ENCODE peak calls at places on chromosomes 12 and 14, in four cellular contexts. D, G, M and L are unnamed samples.

GRCh38 chr14:87805315-87805723 is 187.7 kb downstream of the GALC start:
- DNase-seq in D (peak; percentile 43), G (peak; percentile 9), M (peak; percentile 88), L (no peak)

GRCh38 chr14:105497671-105498429 is 6.8 kb downstream of the TEDC1 start:
- DNase-seq in D (no peak), G (no peak), M (no peak), L (no peak)

GRCh38 chr14:60665178-60665555 is 15.9 kb upstream of the SIX1 start:
- DNase-seq in D (no peak), G (peak; percentile 74), M (no peak), L (no peak)

GRCh38 chr14:89767861-89768268 is 186.7 kb downstream of the EFCAB11 start:
- DNase-seq in D (no peak), G (peak; percentile 38), M (no peak), L (peak; percentile 65)

GRCh38 chr14:54011001-54011400 is 54.4 kb upstream of the BMP4 start:
- DNase-seq in D (no peak), G (no peak), M (no peak), L (no peak)

GRCh38 chr12:54259194-54260011 is 20.5 kb downstream of the CBX5 start:
- DNase-seq in D (peak; percentile 92), G (no peak), M (peak; percentile 89), L (peak; percentile 42)

GRCh38 chr12:77830502-77830901 is at the start of gene NAV3:
- DNase-seq in D (no peak), G (no peak), M (no peak), L (no peak)

GRCh38 chr14:76953196-76953945 is 75.1 kb downstream of the IRF2BPL start:
- DNase-seq in D (no peak), G (peak; percentile 45), M (no peak), L (no peak)

GRCh38 chr12:117439531-117440001 is 78.1 kb upstream of the NOS1 start:
- DNase-seq in D (no peak), G (no peak), M (peak; percentile 51), L (no peak)

GRCh38 chr12:110960795-110961194 is 40.4 kb upstream of the MYL2 start:
- DNase-seq in D (no peak), G (no peak), M (no peak), L (no peak)

GRCh38 chr12:47947273-47947672 is 16.1 kb upstream of the TMEM106C start:
- DNase-seq in D (no peak), G (no peak), M (no peak), L (no peak)

GRCh38 chr12:114669501-114670256 is 14.3 kb downstream of the TBX3 start:
- DNase-seq in D (no peak), G (peak; percentile 42), M (peak; percentile 59), L (no peak)

GRCh38 chr12:127083028-127083949 is 1183.7 kb upstream of the TMEM132C start:
- DNase-seq in D (peak; percentile 38), G (peak; percentile 59), M (no peak), L (peak; percentile 68)

GRCh38 chr14:75497191-75497590 is 25.1 kb upstream of the BATF start:
- DNase-seq in D (no peak), G (no peak), M (peak; percentile 24), L (no peak)

GRCh38 chr14:100383727-100384158 is 60.6 kb downstream of the SLC25A47 start:
- DNase-seq in D (peak; percentile 59), G (peak; percentile 58), M (peak; percentile 87), L (no peak)

GRCh38 chr12:26723379-26724308 is 109.3 kb downstream of the ITPR2 start:
- DNase-seq in D (no peak), G (no peak), M (no peak), L (no peak)

GRCh38 chr12:118064608-118065007 is 3.6 kb upstream of the WSB2 start:
- DNase-seq in D (no peak), G (no peak), M (no peak), L (no peak)

GRCh38 chr14:73750161-73750901 is 36.1 kb upstream of the PNMA1 start:
- DNase-seq in D (no peak), G (no peak), M (no peak), L (no peak)

GRCh38 chr14:63614964-63615363 is 26.7 kb downstream of the WDR89 start:
- DNase-seq in D (no peak), G (no peak), M (no peak), L (no peak)

GRCh38 chr12:109621864-109622485 is 48.4 kb downstream of the MVK start:
- DNase-seq in D (no peak), G (no peak), M (no peak), L (no peak)

GRCh38 chr12:120994589-120995337 is 16.4 kb downstream of the HNF1A start:
- DNase-seq in D (no peak), G (no peak), M (no peak), L (no peak)

GRCh38 chr14:98886982-98887381 is 385.0 kb downstream of the BCL11B start:
- DNase-seq in D (no peak), G (no peak), M (no peak), L (no peak)

GRCh38 chr12:111414711-111415252 is 9.1 kb downstream of the SH2B3 start:
- DNase-seq in D (no peak), G (no peak), M (no peak), L (no peak)

GRCh38 chr12:96314723-96315122 is 85.5 kb downstream of the CDK17 start:
- DNase-seq in D (no peak), G (no peak), M (no peak), L (no peak)

GRCh38 chr12:132524405-132524804 is 34.5 kb downstream of the FBRSL1 start:
- DNase-seq in D (no peak), G (no peak), M (no peak), L (no peak)

GRCh38 chr12:76810690-76811434 is 46.9 kb downstream of the ZDHHC17 start:
- DNase-seq in D (no peak), G (no peak), M (no peak), L (no peak)

GRCh38 chr14:55707365-55707804 is 127.4 kb downstream of the KTN1 start:
- DNase-seq in D (no peak), G (peak; percentile 31), M (no peak), L (no peak)

GRCh38 chr12:31890295-31891285 is 68.6 kb upstream of the RESF1 start:
- DNase-seq in D (no peak), G (no peak), M (no peak), L (no peak)

DNA sequence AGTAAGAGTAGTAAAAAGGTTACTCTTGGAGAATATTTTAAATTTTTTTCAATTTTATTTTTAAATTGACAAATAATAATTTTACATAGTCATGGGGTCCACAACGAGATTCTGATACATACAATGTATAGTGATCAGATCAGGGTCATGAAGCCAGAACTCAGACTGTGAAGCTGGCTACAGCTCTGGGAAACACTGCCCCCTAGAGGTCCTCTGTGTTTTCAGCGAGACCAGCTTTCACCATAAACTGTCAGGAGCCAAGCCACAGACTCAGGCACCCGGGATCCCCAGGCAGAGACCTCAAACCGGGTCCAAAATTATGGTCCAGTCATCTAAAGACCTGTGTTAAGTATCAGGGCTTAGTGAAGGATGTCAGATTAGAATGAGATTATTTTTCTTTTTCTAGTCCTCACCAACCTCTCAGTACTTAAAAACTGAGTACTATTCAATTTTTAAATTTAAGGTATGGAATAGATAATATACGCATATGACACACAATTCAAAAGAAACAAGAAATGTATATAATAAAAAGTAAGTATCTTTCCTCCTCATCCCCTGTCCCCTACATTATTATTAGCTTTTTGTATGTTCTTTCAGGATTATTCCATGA is 397.1 kb downstream of the MDGA2 start:
- DNase-seq in D (peak; percentile 10), G (peak; percentile 11), M (peak; percentile 82), L (no peak)
- TF ChIP-seq CBX5 in D (no peak), G (no peak), M (no peak), L (no peak)

DNA sequence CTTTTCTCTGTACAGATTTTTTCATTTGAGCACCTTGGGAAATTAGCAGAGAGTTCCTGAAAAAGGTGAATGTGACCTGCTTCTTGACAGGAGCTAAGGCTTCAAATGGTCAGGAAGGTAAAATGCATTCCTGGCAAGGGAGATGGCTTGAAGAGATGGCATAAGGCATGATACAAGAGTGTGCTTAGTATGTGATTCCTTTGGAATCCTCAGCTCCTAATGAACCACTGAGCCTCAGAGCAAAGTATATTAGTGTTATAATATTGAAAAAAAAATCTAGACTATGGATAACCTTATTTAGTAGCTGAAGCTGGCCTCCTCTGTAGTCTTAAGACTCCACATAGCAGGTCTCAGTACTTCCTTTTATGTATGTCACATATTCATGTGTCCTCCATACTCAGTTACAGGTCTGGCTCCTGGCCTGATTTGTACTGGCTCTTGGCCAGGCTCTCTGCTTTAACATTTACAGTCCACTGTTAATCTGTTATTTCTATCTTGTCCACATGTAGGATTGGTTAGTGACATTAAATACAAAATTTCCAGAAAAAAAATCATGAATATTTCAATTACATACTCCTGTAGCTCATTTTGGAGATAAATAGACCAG is 17.9 kb downstream of the TOGARAM1 start:
- DNase-seq in D (no peak), G (no peak), M (no peak), L (no peak)
- TF ChIP-seq GABPA in D (no peak), G (no peak), M (no peak), L (no peak)

DNA sequence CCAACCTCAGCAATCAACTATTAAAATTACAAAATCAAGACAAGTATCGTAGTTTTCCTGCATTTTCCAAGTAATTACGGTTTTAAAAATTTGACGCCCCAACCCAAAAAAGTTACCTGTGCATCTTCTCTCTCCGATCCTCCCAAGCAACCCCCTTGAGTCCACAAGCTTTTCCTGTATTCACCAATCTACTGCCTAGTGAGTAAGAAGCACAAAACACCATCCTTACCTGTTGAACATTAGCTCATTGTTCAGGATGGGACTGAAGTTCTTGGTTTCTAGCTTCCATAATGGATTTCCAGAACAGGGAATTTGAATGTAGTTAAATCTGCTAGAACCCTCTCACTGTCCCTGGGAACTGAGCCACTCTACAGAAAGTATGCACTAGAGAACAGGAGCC is 162.0 kb downstream of the PAX9 start:
- DNase-seq in D (no peak), G (no peak), M (no peak), L (no peak)
- TF ChIP-seq CBX5 in D (no peak), G (no peak), M (no peak), L (no peak)

GRCh38 chr12:61023231-61023630 is 1237.0 kb upstream of the USP15 start:
- DNase-seq in D (no peak), G (no peak), M (no peak), L (no peak)

GRCh38 chr12:61018571-61018970 is 1241.6 kb upstream of the USP15 start:
- DNase-seq in D (no peak), G (no peak), M (no peak), L (no peak)
- TF ChIP-seq GABPA in D (no peak), G (no peak), M (no peak), L (no peak)

DNA sequence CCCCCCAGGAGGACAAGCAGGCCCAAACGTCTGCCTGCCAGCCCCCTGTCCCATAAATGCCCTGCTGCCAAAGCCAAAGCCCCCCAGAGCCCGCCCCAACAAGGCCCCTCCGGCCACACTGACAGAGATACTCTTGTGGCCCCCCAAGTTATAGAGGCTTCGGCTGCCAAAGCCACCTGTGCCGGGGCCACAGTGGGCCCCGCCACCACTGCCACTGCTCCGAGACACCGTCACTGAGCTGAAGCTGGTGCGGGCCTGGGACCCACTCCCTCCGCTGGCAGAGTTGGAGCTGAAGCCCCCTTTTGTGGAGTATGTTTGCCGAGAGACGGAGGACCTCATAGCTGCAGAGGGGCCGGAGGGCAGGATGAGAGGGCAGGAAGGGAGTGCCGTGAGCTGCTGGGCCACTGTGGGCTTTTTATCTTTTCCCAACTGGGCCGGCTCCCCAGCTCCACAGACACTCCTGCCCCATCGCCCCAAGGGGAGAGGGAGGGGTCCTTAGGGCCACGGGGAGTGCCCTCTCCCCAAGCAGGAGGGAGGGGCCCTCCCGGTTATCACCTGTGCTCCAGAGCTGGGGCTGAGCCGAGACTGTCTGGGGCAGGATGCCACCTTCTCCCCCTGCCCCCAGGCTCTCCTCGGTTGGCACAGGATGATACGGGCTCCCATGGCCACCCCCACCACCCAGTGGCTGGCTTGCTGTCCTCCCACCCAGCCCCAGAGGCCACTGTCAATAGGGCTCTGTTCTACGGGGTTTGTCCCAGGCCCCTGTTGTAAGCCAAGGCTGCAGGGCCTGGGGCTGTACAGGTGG is at the start of gene KRT79:
- DNase-seq in D (no peak), G (no peak), M (no peak), L (no peak)
- TF ChIP-seq CBX5 in D (no peak), G (no peak), M (no peak), L (no peak)

GRCh38 chr14:25537846-25538455 is 488.0 kb upstream of the STXBP6 start:
- DNase-seq in D (peak; percentile 29), G (peak; percentile 52), M (peak; percentile 75), L (no peak)
- TF ChIP-seq GABPA in D (no peak), G (no peak), M (no peak), L (no peak)